ENCODE peak calls at places on chromosomes 11 and 22, in eight cellular contexts. One of them, this sample, is unnamed.

GRCh38 chr11:118325283-118325682 is 17.2 kb downstream of the CD3D start:
- DNase-seq in globus pallidus: no peak
- DNase-seq in sciatic nerve: no peak
- DNase-seq in GM13977: no peak
- DNase-seq in H1: no peak
- DNase-seq in neural crest cell: no peak
- DNase-seq in body of pancreas: no peak
- DNase-seq in activated effector memory CD4-positive, alpha-beta T cell treated with Interleukin-2 at 50 U/mL for 16 hours: no peak
- DNase-seq in this sample: no peak

GRCh38 chr11:96384156-96384555 is 5.6 kb downstream of the CCDC82 start:
- DNase-seq in globus pallidus: no peak
- DNase-seq in sciatic nerve: no peak
- DNase-seq in neural crest cell: no peak
- DNase-seq in activated effector memory CD4-positive, alpha-beta T cell treated with Interleukin-2 at 50 U/mL for 16 hours: no peak
- DNase-seq in body of pancreas: no peak
- DNase-seq in GM13977: no peak
- DNase-seq in H1: no peak
- DNase-seq in this sample: no peak

GRCh38 chr11:71342951-71343827 is 90.8 kb upstream of the SHANK2 start:
- DNase-seq in GM13977: peak
- DNase-seq in neural crest cell: peak
- DNase-seq in globus pallidus: peak
- DNase-seq in H1: peak
- DNase-seq in activated effector memory CD4-positive, alpha-beta T cell treated with Interleukin-2 at 50 U/mL for 16 hours: no peak
- DNase-seq in body of pancreas: peak
- DNase-seq in sciatic nerve: no peak
- DNase-seq in this sample: no peak

GRCh38 chr11:1757861-1758610 is 5.7 kb downstream of the CTSD start:
- DNase-seq in activated effector memory CD4-positive, alpha-beta T cell treated with Interleukin-2 at 50 U/mL for 16 hours: peak
- DNase-seq in GM13977: peak
- DNase-seq in sciatic nerve: peak
- DNase-seq in body of pancreas: no peak
- DNase-seq in H1: no peak
- DNase-seq in neural crest cell: no peak
- DNase-seq in globus pallidus: no peak
- DNase-seq in this sample: peak

GRCh38 chr11:117795726-117796455 is 1.1 kb downstream of the DSCAML1 start:
- DNase-seq in neural crest cell: no peak
- DNase-seq in sciatic nerve: no peak
- DNase-seq in activated effector memory CD4-positive, alpha-beta T cell treated with Interleukin-2 at 50 U/mL for 16 hours: no peak
- DNase-seq in body of pancreas: no peak
- DNase-seq in H1: peak
- DNase-seq in GM13977: no peak
- DNase-seq in globus pallidus: no peak
- DNase-seq in this sample: no peak

GRCh38 chr22:49803134-49803533 is 24.5 kb downstream of the BRD1 start:
- DNase-seq in activated effector memory CD4-positive, alpha-beta T cell treated with Interleukin-2 at 50 U/mL for 16 hours: no peak
- DNase-seq in body of pancreas: no peak
- DNase-seq in neural crest cell: no peak
- DNase-seq in sciatic nerve: no peak
- DNase-seq in globus pallidus: no peak
- DNase-seq in GM13977: no peak
- DNase-seq in H1: no peak
- DNase-seq in this sample: no peak

GRCh38 chr11:75762158-75762557 is 6.4 kb upstream of the DGAT2 start:
- DNase-seq in neural crest cell: no peak
- DNase-seq in H1: no peak
- DNase-seq in sciatic nerve: peak
- DNase-seq in globus pallidus: no peak
- DNase-seq in body of pancreas: no peak
- DNase-seq in activated effector memory CD4-positive, alpha-beta T cell treated with Interleukin-2 at 50 U/mL for 16 hours: no peak
- DNase-seq in GM13977: no peak
- DNase-seq in this sample: no peak

GRCh38 chr11:76615950-76616349 is 54.6 kb downstream of the LRRC32 start:
- DNase-seq in activated effector memory CD4-positive, alpha-beta T cell treated with Interleukin-2 at 50 U/mL for 16 hours: no peak
- DNase-seq in sciatic nerve: peak
- DNase-seq in neural crest cell: no peak
- DNase-seq in GM13977: no peak
- DNase-seq in body of pancreas: peak
- DNase-seq in H1: no peak
- DNase-seq in globus pallidus: no peak
- DNase-seq in this sample: peak

GRCh38 chr11:8039530-8040260 is 41.3 kb upstream of the TUB start:
- DNase-seq in sciatic nerve: no peak
- DNase-seq in GM13977: no peak
- DNase-seq in globus pallidus: no peak
- DNase-seq in H1: peak
- DNase-seq in activated effector memory CD4-positive, alpha-beta T cell treated with Interleukin-2 at 50 U/mL for 16 hours: no peak
- DNase-seq in neural crest cell: no peak
- DNase-seq in body of pancreas: no peak
- DNase-seq in this sample: no peak

GRCh38 chr11:106495046-106495445 is 417.6 kb downstream of the AASDHPPT start:
- DNase-seq in activated effector memory CD4-positive, alpha-beta T cell treated with Interleukin-2 at 50 U/mL for 16 hours: no peak
- DNase-seq in body of pancreas: no peak
- DNase-seq in GM13977: no peak
- DNase-seq in globus pallidus: no peak
- DNase-seq in neural crest cell: no peak
- DNase-seq in H1: no peak
- DNase-seq in sciatic nerve: no peak
- DNase-seq in this sample: no peak

GRCh38 chr11:68006606-68007166 is 2.8 kb upstream of the UNC93B1 start:
- DNase-seq in globus pallidus: no peak
- DNase-seq in activated effector memory CD4-positive, alpha-beta T cell treated with Interleukin-2 at 50 U/mL for 16 hours: no peak
- DNase-seq in H1: no peak
- DNase-seq in neural crest cell: no peak
- DNase-seq in GM13977: no peak
- DNase-seq in sciatic nerve: no peak
- DNase-seq in body of pancreas: no peak
- DNase-seq in this sample: no peak

GRCh38 chr11:96017872-96018271 is 94.0 kb upstream of the MTMR2 start:
- DNase-seq in body of pancreas: no peak
- DNase-seq in GM13977: no peak
- DNase-seq in sciatic nerve: no peak
- DNase-seq in activated effector memory CD4-positive, alpha-beta T cell treated with Interleukin-2 at 50 U/mL for 16 hours: no peak
- DNase-seq in globus pallidus: no peak
- DNase-seq in H1: no peak
- DNase-seq in neural crest cell: no peak
- DNase-seq in this sample: no peak

GRCh38 chr11:128707671-128708070 is 13.8 kb downstream of the FLI1 start:
- DNase-seq in H1: no peak
- DNase-seq in globus pallidus: no peak
- DNase-seq in neural crest cell: no peak
- DNase-seq in GM13977: no peak
- DNase-seq in body of pancreas: no peak
- DNase-seq in sciatic nerve: no peak
- DNase-seq in activated effector memory CD4-positive, alpha-beta T cell treated with Interleukin-2 at 50 U/mL for 16 hours: no peak
- DNase-seq in this sample: no peak

GRCh38 chr11:64219354-64219684 is 6.7 kb downstream of the TRPT1 start:
- DNase-seq in body of pancreas: no peak
- DNase-seq in globus pallidus: no peak
- DNase-seq in activated effector memory CD4-positive, alpha-beta T cell treated with Interleukin-2 at 50 U/mL for 16 hours: no peak
- DNase-seq in sciatic nerve: no peak
- DNase-seq in H1: no peak
- DNase-seq in neural crest cell: no peak
- DNase-seq in GM13977: no peak
- DNase-seq in this sample: no peak

GRCh38 chr11:72781313-72782080 is 12.3 kb downstream of the STARD10 start:
- DNase-seq in sciatic nerve: no peak
- DNase-seq in H1: peak
- DNase-seq in GM13977: peak
- DNase-seq in neural crest cell: no peak
- DNase-seq in activated effector memory CD4-positive, alpha-beta T cell treated with Interleukin-2 at 50 U/mL for 16 hours: peak
- DNase-seq in globus pallidus: no peak
- DNase-seq in body of pancreas: peak
- DNase-seq in this sample: no peak

GRCh38 chr11:9710852-9711251 is 47.0 kb downstream of the SWAP70 start:
- DNase-seq in GM13977: no peak
- DNase-seq in globus pallidus: no peak
- DNase-seq in sciatic nerve: no peak
- DNase-seq in body of pancreas: no peak
- DNase-seq in neural crest cell: no peak
- DNase-seq in H1: no peak
- DNase-seq in activated effector memory CD4-positive, alpha-beta T cell treated with Interleukin-2 at 50 U/mL for 16 hours: no peak
- DNase-seq in this sample: no peak

GRCh38 chr22:33049125-33049729 is 9.0 kb downstream of the SYN3 start:
- DNase-seq in activated effector memory CD4-positive, alpha-beta T cell treated with Interleukin-2 at 50 U/mL for 16 hours: peak
- DNase-seq in H1: peak
- DNase-seq in neural crest cell: peak
- DNase-seq in globus pallidus: peak
- DNase-seq in sciatic nerve: peak
- DNase-seq in GM13977: peak
- DNase-seq in body of pancreas: peak
- DNase-seq in this sample: peak

GRCh38 chr11:85406316-85406715 is 220.8 kb downstream of the DLG2 start:
- DNase-seq in activated effector memory CD4-positive, alpha-beta T cell treated with Interleukin-2 at 50 U/mL for 16 hours: no peak
- DNase-seq in GM13977: no peak
- DNase-seq in globus pallidus: no peak
- DNase-seq in H1: no peak
- DNase-seq in sciatic nerve: no peak
- DNase-seq in body of pancreas: no peak
- DNase-seq in neural crest cell: no peak
- DNase-seq in this sample: no peak

GRCh38 chr22:21020802-21021429 is 6.0 kb downstream of the P2RX6 start:
- DNase-seq in globus pallidus: no peak
- DNase-seq in GM13977: peak
- DNase-seq in body of pancreas: no peak
- DNase-seq in H1: peak
- DNase-seq in activated effector memory CD4-positive, alpha-beta T cell treated with Interleukin-2 at 50 U/mL for 16 hours: no peak
- DNase-seq in sciatic nerve: no peak
- DNase-seq in neural crest cell: no peak
- DNase-seq in this sample: no peak

GRCh38 chr22:19986410-19987341 is 29.9 kb downstream of the ARVCF start:
- DNase-seq in globus pallidus: no peak
- DNase-seq in GM13977: peak
- DNase-seq in body of pancreas: peak
- DNase-seq in sciatic nerve: peak
- DNase-seq in H1: peak
- DNase-seq in neural crest cell: peak
- DNase-seq in activated effector memory CD4-positive, alpha-beta T cell treated with Interleukin-2 at 50 U/mL for 16 hours: peak
- DNase-seq in this sample: peak

GRCh38 chr11:130631119-130631518 is 182.7 kb downstream of the ADAMTS15 start:
- DNase-seq in globus pallidus: no peak
- DNase-seq in neural crest cell: no peak
- DNase-seq in sciatic nerve: no peak
- DNase-seq in activated effector memory CD4-positive, alpha-beta T cell treated with Interleukin-2 at 50 U/mL for 16 hours: no peak
- DNase-seq in H1: no peak
- DNase-seq in body of pancreas: no peak
- DNase-seq in GM13977: no peak
- DNase-seq in this sample: no peak

GRCh38 chr11:15897211-15897960 is 459.0 kb downstream of the SOX6 start:
- DNase-seq in neural crest cell: no peak
- DNase-seq in globus pallidus: no peak
- DNase-seq in activated effector memory CD4-positive, alpha-beta T cell treated with Interleukin-2 at 50 U/mL for 16 hours: no peak
- DNase-seq in H1: no peak
- DNase-seq in body of pancreas: no peak
- DNase-seq in GM13977: no peak
- DNase-seq in sciatic nerve: no peak
- DNase-seq in this sample: peak

GRCh38 chr11:68010058-68011041 is at the start of gene ALDH3B1:
- DNase-seq in neural crest cell: no peak
- DNase-seq in activated effector memory CD4-positive, alpha-beta T cell treated with Interleukin-2 at 50 U/mL for 16 hours: no peak
- DNase-seq in H1: peak
- DNase-seq in globus pallidus: peak
- DNase-seq in sciatic nerve: peak
- DNase-seq in body of pancreas: peak
- DNase-seq in GM13977: no peak
- DNase-seq in this sample: peak

GRCh38 chr11:130582994-130583393 is 134.5 kb downstream of the ADAMTS15 start:
- DNase-seq in neural crest cell: no peak
- DNase-seq in GM13977: no peak
- DNase-seq in body of pancreas: no peak
- DNase-seq in sciatic nerve: no peak
- DNase-seq in H1: no peak
- DNase-seq in activated effector memory CD4-positive, alpha-beta T cell treated with Interleukin-2 at 50 U/mL for 16 hours: no peak
- DNase-seq in globus pallidus: no peak
- DNase-seq in this sample: no peak

GRCh38 chr22:28021116-28021997 is 102.3 kb upstream of the PITPNB start:
- DNase-seq in GM13977: no peak
- DNase-seq in activated effector memory CD4-positive, alpha-beta T cell treated with Interleukin-2 at 50 U/mL for 16 hours: no peak
- DNase-seq in sciatic nerve: peak
- DNase-seq in globus pallidus: no peak
- DNase-seq in body of pancreas: no peak
- DNase-seq in neural crest cell: no peak
- DNase-seq in H1: no peak
- DNase-seq in this sample: peak

GRCh38 chr11:80718611-80719291 is 1277.9 kb upstream of the TENM4 start:
- DNase-seq in globus pallidus: no peak
- DNase-seq in neural crest cell: no peak
- DNase-seq in sciatic nerve: no peak
- DNase-seq in activated effector memory CD4-positive, alpha-beta T cell treated with Interleukin-2 at 50 U/mL for 16 hours: no peak
- DNase-seq in H1: no peak
- DNase-seq in GM13977: no peak
- DNase-seq in body of pancreas: no peak
- DNase-seq in this sample: no peak

GRCh38 chr11:69241075-69241740 is 52.7 kb upstream of the MYEOV start:
- DNase-seq in sciatic nerve: no peak
- DNase-seq in H1: no peak
- DNase-seq in body of pancreas: no peak
- DNase-seq in GM13977: no peak
- DNase-seq in activated effector memory CD4-positive, alpha-beta T cell treated with Interleukin-2 at 50 U/mL for 16 hours: no peak
- DNase-seq in globus pallidus: no peak
- DNase-seq in neural crest cell: no peak
- DNase-seq in this sample: peak

GRCh38 chr11:115103921-115104320 is 400.3 kb downstream of the CADM1 start:
- DNase-seq in H1: no peak
- DNase-seq in sciatic nerve: no peak
- DNase-seq in GM13977: no peak
- DNase-seq in body of pancreas: no peak
- DNase-seq in globus pallidus: no peak
- DNase-seq in neural crest cell: no peak
- DNase-seq in activated effector memory CD4-positive, alpha-beta T cell treated with Interleukin-2 at 50 U/mL for 16 hours: no peak
- DNase-seq in this sample: no peak

GRCh38 chr11:33016654-33017053 is 976 bp downstream of the DEPDC7 start:
- DNase-seq in neural crest cell: no peak
- DNase-seq in globus pallidus: no peak
- DNase-seq in GM13977: no peak
- DNase-seq in sciatic nerve: no peak
- DNase-seq in body of pancreas: no peak
- DNase-seq in activated effector memory CD4-positive, alpha-beta T cell treated with Interleukin-2 at 50 U/mL for 16 hours: no peak
- DNase-seq in H1: no peak
- DNase-seq in this sample: no peak

GRCh38 chr11:71339178-71339881 is 87.0 kb upstream of the SHANK2 start:
- DNase-seq in globus pallidus: no peak
- DNase-seq in sciatic nerve: peak
- DNase-seq in activated effector memory CD4-positive, alpha-beta T cell treated with Interleukin-2 at 50 U/mL for 16 hours: no peak
- DNase-seq in neural crest cell: no peak
- DNase-seq in body of pancreas: no peak
- DNase-seq in GM13977: no peak
- DNase-seq in H1: no peak
- DNase-seq in this sample: no peak

GRCh38 chr22:17581056-17581455 is 17.8 kb downstream of the SLC25A18 start:
- DNase-seq in H1: no peak
- DNase-seq in neural crest cell: no peak
- DNase-seq in sciatic nerve: no peak
- DNase-seq in GM13977: no peak
- DNase-seq in body of pancreas: no peak
- DNase-seq in globus pallidus: no peak
- DNase-seq in activated effector memory CD4-positive, alpha-beta T cell treated with Interleukin-2 at 50 U/mL for 16 hours: no peak
- DNase-seq in this sample: peak

GRCh38 chr11:47918882-47919495 is 61.4 kb upstream of the PTPRJ start:
- DNase-seq in H1: no peak
- DNase-seq in body of pancreas: no peak
- DNase-seq in globus pallidus: no peak
- DNase-seq in neural crest cell: no peak
- DNase-seq in GM13977: no peak
- DNase-seq in sciatic nerve: no peak
- DNase-seq in activated effector memory CD4-positive, alpha-beta T cell treated with Interleukin-2 at 50 U/mL for 16 hours: no peak
- DNase-seq in this sample: no peak

GRCh38 chr11:88435405-88435804 is 97.9 kb upstream of the CTSC start:
- DNase-seq in sciatic nerve: no peak
- DNase-seq in body of pancreas: no peak
- DNase-seq in activated effector memory CD4-positive, alpha-beta T cell treated with Interleukin-2 at 50 U/mL for 16 hours: no peak
- DNase-seq in globus pallidus: no peak
- DNase-seq in neural crest cell: no peak
- DNase-seq in H1: no peak
- DNase-seq in GM13977: peak
- DNase-seq in this sample: no peak